ENCODE peak calls at places on chromosomes 5 and 9, in six cellular contexts. A is activated naive CD4-positive, alpha-beta T cell; F is GM03348; C is activated T-cell treated with anti-CD3 and anti-CD28 coated beads for 1 hour; G is HepG2; R is left ventricle myocardium inferior. T is an unnamed sample.

GRCh38 chr5:154972476-154973080 is 31.7 kb downstream of the MRPL22 start:
- DNase-seq in A (no peak), F (peak; percentile 53), C (no peak), G (peak; percentile 35), R (no peak), T (peak; percentile 75)

GRCh38 chr5:1312206-1312605 is 17.3 kb upstream of the TERT start:
- DNase-seq in A (peak; percentile 14), F (no peak), C (peak; percentile 23), G (no peak), R (peak; percentile 10), T (no peak)

GRCh38 chr5:56003179-56003578 is 8.4 kb upstream of the IL6ST start:
- DNase-seq in A (no peak), F (peak; percentile 39), C (no peak), G (peak; percentile 90), R (no peak), T (peak; percentile 87)

GRCh38 chr5:81884871-81885270 is 87.0 kb upstream of the ATG10 start:
- DNase-seq in A (no peak), F (no peak), C (no peak), G (no peak), R (no peak), T (no peak)

GRCh38 chr9:33785914-33786313 is 9.4 kb upstream of the PRSS3 start:
- DNase-seq in A (no peak), F (no peak), C (no peak), G (peak; percentile 60), R (no peak), T (no peak)

GRCh38 chr5:16461026-16461425 is 4.6 kb downstream of the ZNF622 start:
- DNase-seq in A (no peak), F (no peak), C (no peak), G (no peak), R (no peak), T (no peak)

GRCh38 chr9:5516453-5517220 is 6.3 kb downstream of the PDCD1LG2 start:
- DNase-seq in A (no peak), F (no peak), C (no peak), G (no peak), R (no peak), T (no peak)

GRCh38 chr5:131387236-131387635 is 123.4 kb downstream of the CDC42SE2 start:
- DNase-seq in A (no peak), F (no peak), C (no peak), G (no peak), R (no peak), T (no peak)

GRCh38 chr9:114370251-114370984 is 17.4 kb downstream of the AKNA start:
- DNase-seq in A (no peak), F (no peak), C (no peak), G (no peak), R (no peak), T (no peak)

GRCh38 chr5:35246411-35246810 is 16.1 kb upstream of the PRLR start:
- DNase-seq in A (no peak), F (no peak), C (no peak), G (peak; percentile 35), R (no peak), T (peak; percentile 68)

GRCh38 chr9:136151214-136151804 is 32.6 kb upstream of the TMEM250 start:
- DNase-seq in A (no peak), F (no peak), C (no peak), G (no peak), R (no peak), T (no peak)

GRCh38 chr9:114442022-114442421 is 54.2 kb upstream of the AKNA start:
- DNase-seq in A (no peak), F (no peak), C (no peak), G (no peak), R (no peak), T (no peak)

GRCh38 chr5:171445910-171446516 is 26.6 kb downstream of the FGF18 start:
- DNase-seq in A (no peak), F (peak; percentile 45), C (no peak), G (no peak), R (peak; percentile 67), T (no peak)

GRCh38 chr5:57324159-57324558 is 150.3 kb downstream of the GPBP1 start:
- DNase-seq in A (no peak), F (no peak), C (no peak), G (no peak), R (no peak), T (peak; percentile 50)

GRCh38 chr9:92295827-92296258 is 2.3 kb upstream of the IARS1 start:
- DNase-seq in A (no peak), F (no peak), C (no peak), G (no peak), R (no peak), T (peak; percentile 28)

GRCh38 chr5:10432059-10433008 is 9.3 kb upstream of the ROPN1L start:
- DNase-seq in A (no peak), F (no peak), C (no peak), G (no peak), R (no peak), T (no peak)

GRCh38 chr5:155274484-155274883 is 260.9 kb downstream of the KIF4B start:
- DNase-seq in A (no peak), F (no peak), C (no peak), G (no peak), R (no peak), T (no peak)

GRCh38 chr9:127195976-127196825 is 68.4 kb upstream of the GARNL3 start:
- DNase-seq in A (no peak), F (no peak), C (no peak), G (no peak), R (peak; percentile 3), T (no peak)

GRCh38 chr9:130292104-130292503 is 26.5 kb downstream of the HMCN2 start:
- DNase-seq in A (no peak), F (no peak), C (no peak), G (no peak), R (no peak), T (no peak)

T was measured in hepatocyte.